ENCODE peak calls at places on chromosomes 1 and 21, in eight cellular contexts. One of them, this sample, is unnamed. For H3K4me1 and H3K9me3, the result is how much of the 10 kb centered on the place peaks cover.

GRCh38 chr1:47554901-47555300 is 117.1 kb downstream of the FOXD2 start:
- DNase-seq in prostate gland: no peak
- DNase-seq in heart left ventricle: no peak
- DNase-seq in PC-3: peak
- DNase-seq in aorta: no peak
- DNase-seq in cardiac muscle cell: no peak
- DNase-seq in breast epithelium: no peak
- DNase-seq in ascending aorta: no peak
- DNase-seq in this sample: no peak

GRCh38 chr1:7491089-7491817 is 279.8 kb upstream of the VAMP3 start:
- DNase-seq in prostate gland: no peak
- DNase-seq in ascending aorta: no peak
- DNase-seq in cardiac muscle cell: peak
- DNase-seq in breast epithelium: no peak
- DNase-seq in PC-3: peak
- DNase-seq in aorta: no peak
- DNase-seq in heart left ventricle: no peak
- DNase-seq in this sample: peak

GRCh38 chr1:18676431-18676830 is 45.8 kb downstream of the PAX7 start:
- DNase-seq in prostate gland: no peak
- DNase-seq in cardiac muscle cell: no peak
- DNase-seq in ascending aorta: no peak
- DNase-seq in heart left ventricle: no peak
- DNase-seq in breast epithelium: no peak
- DNase-seq in aorta: no peak
- DNase-seq in PC-3: no peak
- DNase-seq in this sample: no peak

GRCh38 chr21:43645414-43645891 is 13.8 kb downstream of the HSF2BP start:
- DNase-seq in PC-3: peak
- DNase-seq in aorta: peak
- DNase-seq in prostate gland: peak
- DNase-seq in breast epithelium: no peak
- DNase-seq in ascending aorta: no peak
- DNase-seq in cardiac muscle cell: peak
- DNase-seq in heart left ventricle: peak
- DNase-seq in this sample: no peak

GRCh38 chr1:55007626-55008025 is 8.9 kb downstream of the BSND start:
- DNase-seq in heart left ventricle: no peak
- DNase-seq in PC-3: peak
- DNase-seq in breast epithelium: no peak
- DNase-seq in prostate gland: no peak
- DNase-seq in ascending aorta: no peak
- DNase-seq in aorta: peak
- DNase-seq in cardiac muscle cell: peak
- DNase-seq in this sample: no peak

GRCh38 chr21:31752352-31752751 is 20.4 kb upstream of the SCAF4 start:
- DNase-seq in cardiac muscle cell: no peak
- DNase-seq in breast epithelium: no peak
- DNase-seq in ascending aorta: no peak
- DNase-seq in PC-3: peak
- DNase-seq in prostate gland: no peak
- DNase-seq in aorta: no peak
- DNase-seq in heart left ventricle: no peak
- DNase-seq in this sample: no peak

GRCh38 chr1:21152423-21153100 is 24.1 kb downstream of the EIF4G3 start:
- DNase-seq in breast epithelium: no peak
- DNase-seq in PC-3: no peak
- DNase-seq in prostate gland: no peak
- DNase-seq in cardiac muscle cell: no peak
- DNase-seq in aorta: no peak
- DNase-seq in ascending aorta: no peak
- DNase-seq in heart left ventricle: peak
- DNase-seq in this sample: no peak

GRCh38 chr1:22861764-22862440 is 110.8 kb downstream of the LACTBL1 start:
- DNase-seq in PC-3: peak
- DNase-seq in prostate gland: no peak
- DNase-seq in heart left ventricle: no peak
- DNase-seq in breast epithelium: no peak
- DNase-seq in aorta: no peak
- DNase-seq in cardiac muscle cell: peak
- DNase-seq in ascending aorta: no peak
- DNase-seq in this sample: peak

GRCh38 chr1:227846265-227846858 is 30.9 kb downstream of the PRSS38 start:
- DNase-seq in aorta: no peak
- DNase-seq in ascending aorta: no peak
- DNase-seq in PC-3: peak
- DNase-seq in heart left ventricle: no peak
- DNase-seq in prostate gland: no peak
- DNase-seq in breast epithelium: no peak
- DNase-seq in cardiac muscle cell: no peak
- DNase-seq in this sample: no peak

GRCh38 chr1:159854101-159854692 is 8.3 kb downstream of the VSIG8 start:
- DNase-seq in aorta: peak
- DNase-seq in heart left ventricle: peak
- DNase-seq in cardiac muscle cell: peak
- DNase-seq in PC-3: peak
- DNase-seq in breast epithelium: peak
- DNase-seq in ascending aorta: peak
- DNase-seq in prostate gland: peak
- DNase-seq in this sample: peak

GRCh38 chr1:53069265-53069662 is 7.3 kb downstream of the PODN start:
- DNase-seq in breast epithelium: no peak
- DNase-seq in prostate gland: no peak
- DNase-seq in PC-3: no peak
- DNase-seq in aorta: no peak
- DNase-seq in heart left ventricle: peak
- DNase-seq in ascending aorta: no peak
- DNase-seq in cardiac muscle cell: no peak
- DNase-seq in this sample: no peak

GRCh38 chr21:41926068-41926806 is 27.6 kb downstream of the C2CD2 start:
- DNase-seq in aorta: no peak
- DNase-seq in prostate gland: peak
- DNase-seq in cardiac muscle cell: peak
- DNase-seq in PC-3: peak
- DNase-seq in ascending aorta: no peak
- DNase-seq in breast epithelium: peak
- DNase-seq in heart left ventricle: no peak
- DNase-seq in this sample: no peak

GRCh38 chr1:25476186-25477097 is 45.7 kb downstream of the MACO1 start:
- DNase-seq in prostate gland: no peak
- DNase-seq in heart left ventricle: no peak
- DNase-seq in ascending aorta: no peak
- DNase-seq in breast epithelium: no peak
- DNase-seq in cardiac muscle cell: no peak
- DNase-seq in aorta: no peak
- DNase-seq in PC-3: no peak
- DNase-seq in this sample: no peak

GRCh38 chr1:158101944-158102343 is 78.8 kb upstream of the CD1D start:
- DNase-seq in breast epithelium: no peak
- DNase-seq in ascending aorta: no peak
- DNase-seq in prostate gland: no peak
- DNase-seq in cardiac muscle cell: peak
- DNase-seq in PC-3: peak
- DNase-seq in aorta: no peak
- DNase-seq in heart left ventricle: no peak
- DNase-seq in this sample: no peak
- H3K4me1 ChIP-seq in breast epithelium: under half
- H3K4me1 ChIP-seq in ascending aorta: under half
- H3K4me1 ChIP-seq in prostate gland: under half
- H3K4me1 ChIP-seq in cardiac muscle cell: under half
- H3K4me1 ChIP-seq in PC-3: under half
- H3K4me1 ChIP-seq in aorta: under half
- H3K4me1 ChIP-seq in heart left ventricle: under half
- H3K4me1 ChIP-seq in this sample: under half

GRCh38 chr1:171909711-171910110 is 68.4 kb downstream of the DNM3 start:
- DNase-seq in ascending aorta: no peak
- DNase-seq in prostate gland: no peak
- DNase-seq in heart left ventricle: no peak
- DNase-seq in PC-3: no peak
- DNase-seq in breast epithelium: no peak
- DNase-seq in aorta: no peak
- DNase-seq in cardiac muscle cell: no peak
- DNase-seq in this sample: no peak

GRCh38 chr1:171912509-171913185 is 71.3 kb downstream of the DNM3 start:
- DNase-seq in cardiac muscle cell: no peak
- DNase-seq in heart left ventricle: no peak
- DNase-seq in PC-3: no peak
- DNase-seq in ascending aorta: no peak
- DNase-seq in prostate gland: no peak
- DNase-seq in breast epithelium: no peak
- DNase-seq in aorta: no peak
- DNase-seq in this sample: no peak

GRCh38 chr1:171913385-171913784 is 72.1 kb downstream of the DNM3 start:
- DNase-seq in aorta: no peak
- DNase-seq in PC-3: peak
- DNase-seq in heart left ventricle: no peak
- DNase-seq in breast epithelium: no peak
- DNase-seq in prostate gland: peak
- DNase-seq in ascending aorta: no peak
- DNase-seq in cardiac muscle cell: peak
- DNase-seq in this sample: no peak

GRCh38 chr1:171910786-171911185 is 69.5 kb downstream of the DNM3 start:
- DNase-seq in aorta: no peak
- DNase-seq in heart left ventricle: no peak
- DNase-seq in ascending aorta: no peak
- DNase-seq in PC-3: no peak
- DNase-seq in prostate gland: no peak
- DNase-seq in cardiac muscle cell: no peak
- DNase-seq in breast epithelium: no peak
- DNase-seq in this sample: no peak

DNA sequence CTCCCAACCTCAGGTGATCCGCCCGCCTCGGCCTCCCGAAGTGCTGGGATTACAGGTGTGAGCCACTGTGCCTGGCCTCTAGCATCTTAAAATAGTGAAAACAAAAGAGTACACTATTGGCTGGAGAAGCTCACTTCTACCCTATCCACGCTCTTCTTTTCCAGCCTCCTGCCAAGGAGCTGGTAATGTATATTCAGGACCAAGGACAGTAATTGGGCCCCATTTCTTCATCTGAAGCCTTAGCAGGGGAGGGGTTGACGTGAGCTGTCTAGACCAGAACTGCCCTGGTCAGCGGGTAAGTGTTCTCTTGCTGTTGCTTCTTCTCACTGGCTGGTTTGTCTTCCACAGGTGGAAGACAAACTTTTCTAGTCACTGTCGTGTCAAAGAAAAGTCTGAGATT is 70.2 kb downstream of the DNM3 start:
- DNase-seq in ascending aorta: no peak
- DNase-seq in breast epithelium: no peak
- DNase-seq in heart left ventricle: no peak
- DNase-seq in cardiac muscle cell: peak
- DNase-seq in aorta: no peak
- DNase-seq in PC-3: peak
- DNase-seq in prostate gland: no peak
- DNase-seq in this sample: no peak
- H3K27ac ChIP-seq in ascending aorta: no peak
- H3K27ac ChIP-seq in breast epithelium: no peak
- H3K27ac ChIP-seq in heart left ventricle: no peak
- H3K27ac ChIP-seq in cardiac muscle cell: no peak
- H3K27ac ChIP-seq in aorta: no peak
- H3K27ac ChIP-seq in PC-3: no peak
- H3K27ac ChIP-seq in prostate gland: no peak
- H3K27ac ChIP-seq in this sample: no peak

DNA sequence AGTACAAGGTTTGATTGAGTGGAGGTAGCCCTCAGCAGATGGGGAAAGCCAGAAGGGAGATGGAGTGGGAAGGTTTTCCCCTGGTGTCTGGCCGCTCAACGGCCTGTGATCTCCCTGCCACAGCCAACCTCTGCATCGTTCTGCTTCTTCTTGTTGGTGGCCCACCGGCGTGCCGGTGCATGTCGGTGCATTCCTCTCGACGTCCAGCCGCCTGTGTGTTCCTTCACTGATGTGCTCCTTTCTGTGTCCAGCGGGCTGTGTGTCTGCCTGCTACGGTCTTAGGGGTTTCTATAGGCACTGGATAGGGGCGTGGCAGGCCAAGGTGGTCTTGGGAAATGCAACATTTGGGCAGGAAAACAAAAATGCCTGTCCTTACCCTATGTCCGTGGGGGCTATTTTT is 101.0 kb downstream of the XPR1 start:
- DNase-seq in cardiac muscle cell: no peak
- DNase-seq in aorta: no peak
- DNase-seq in heart left ventricle: no peak
- DNase-seq in ascending aorta: no peak
- DNase-seq in breast epithelium: no peak
- DNase-seq in PC-3: no peak
- DNase-seq in prostate gland: no peak
- DNase-seq in this sample: no peak
- H3K9me3 ChIP-seq in cardiac muscle cell: under half
- H3K9me3 ChIP-seq in aorta: under half
- H3K9me3 ChIP-seq in heart left ventricle: under half
- H3K9me3 ChIP-seq in ascending aorta: under half
- H3K9me3 ChIP-seq in breast epithelium: under half
- H3K9me3 ChIP-seq in PC-3: under half
- H3K9me3 ChIP-seq in prostate gland: under half
- H3K9me3 ChIP-seq in this sample: under half

GRCh38 chr1:200437556-200438203 is 27.8 kb upstream of the ZNF281 start:
- DNase-seq in aorta: no peak
- DNase-seq in heart left ventricle: no peak
- DNase-seq in ascending aorta: no peak
- DNase-seq in prostate gland: no peak
- DNase-seq in cardiac muscle cell: no peak
- DNase-seq in PC-3: peak
- DNase-seq in breast epithelium: no peak
- DNase-seq in this sample: no peak

GRCh38 chr1:200435200-200435780 is 25.5 kb upstream of the ZNF281 start:
- DNase-seq in cardiac muscle cell: no peak
- DNase-seq in breast epithelium: no peak
- DNase-seq in prostate gland: no peak
- DNase-seq in PC-3: peak
- DNase-seq in heart left ventricle: no peak
- DNase-seq in ascending aorta: no peak
- DNase-seq in aorta: no peak
- DNase-seq in this sample: no peak

GRCh38 chr1:200438911-200439310 is 29.1 kb upstream of the ZNF281 start:
- DNase-seq in breast epithelium: no peak
- DNase-seq in prostate gland: no peak
- DNase-seq in heart left ventricle: no peak
- DNase-seq in aorta: no peak
- DNase-seq in PC-3: peak
- DNase-seq in ascending aorta: no peak
- DNase-seq in cardiac muscle cell: no peak
- DNase-seq in this sample: no peak

GRCh38 chr1:200436436-200436835 is 26.6 kb upstream of the ZNF281 start:
- DNase-seq in prostate gland: no peak
- DNase-seq in cardiac muscle cell: no peak
- DNase-seq in breast epithelium: no peak
- DNase-seq in PC-3: no peak
- DNase-seq in aorta: no peak
- DNase-seq in heart left ventricle: no peak
- DNase-seq in ascending aorta: no peak
- DNase-seq in this sample: no peak

DNA sequence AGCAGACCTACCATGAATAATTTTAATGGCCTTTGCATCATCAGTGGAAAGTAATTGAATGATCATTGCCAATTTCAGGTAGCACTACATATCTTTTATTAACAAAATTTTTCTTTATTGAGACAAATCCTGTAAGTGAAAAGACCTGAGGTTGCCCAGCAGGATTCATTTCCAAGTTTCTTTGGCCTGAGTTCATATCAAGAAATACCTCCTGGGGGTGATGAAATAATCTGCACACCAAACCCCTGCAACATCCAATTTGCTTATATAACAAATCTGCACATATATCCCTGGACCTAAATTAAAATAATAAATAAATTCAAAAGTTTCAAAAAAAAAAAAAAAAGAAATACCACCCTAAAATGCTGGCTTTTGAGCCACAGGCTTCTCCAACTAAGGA is 27.3 kb upstream of the ZNF281 start:
- DNase-seq in heart left ventricle: no peak
- DNase-seq in PC-3: no peak
- DNase-seq in ascending aorta: no peak
- DNase-seq in prostate gland: no peak
- DNase-seq in aorta: no peak
- DNase-seq in cardiac muscle cell: no peak
- DNase-seq in breast epithelium: no peak
- DNase-seq in this sample: no peak
- H3K4me1 ChIP-seq in heart left ventricle: under half
- H3K4me1 ChIP-seq in PC-3: under half
- H3K4me1 ChIP-seq in ascending aorta: under half
- H3K4me1 ChIP-seq in prostate gland: under half
- H3K4me1 ChIP-seq in aorta: under half
- H3K4me1 ChIP-seq in cardiac muscle cell: under half
- H3K4me1 ChIP-seq in breast epithelium: under half
- H3K4me1 ChIP-seq in this sample: under half